ENCODE peak calls at places on chromosomes 1 and 21, in six cellular contexts. U is gastroesophageal sphincter; Q is activated T-helper 17 cell treated with anti-CD3 and anti-CD28 coated beads, Interleukin-2, amount 50 U/mL, for 72 hours; B is DND-41; O is activated CD4-positive, alpha-beta T cell treated with anti-CD3 and anti-CD28 coated beads for 36 hours; X is Right ventricle myocardium superior. E is an unnamed sample.

GRCh38 chr1:235887676-235888075 is 21.0 kb upstream of the LYST start:
- ATAC-seq in U (no peak), Q (peak), B (no peak), O (peak), X (no peak), E (peak)

GRCh38 chr1:165561257-165561656 is 17.5 kb downstream of the LRRC52 start:
- ATAC-seq in U (no peak), Q (no peak), B (no peak), O (no peak), X (no peak), E (peak)

GRCh38 chr1:3661631-3662030 is 9.3 kb downstream of the TP73 start:
- ATAC-seq in U (no peak), Q (no peak), B (no peak), O (no peak), X (no peak), E (no peak)

GRCh38 chr1:67189953-67190352 is 23.7 kb downstream of the IL23R start:
- ATAC-seq in U (no peak), Q (peak), B (no peak), O (peak), X (no peak), E (no peak)

GRCh38 chr1:235893840-235894239 is 27.1 kb upstream of the LYST start:
- ATAC-seq in U (no peak), Q (no peak), B (no peak), O (no peak), X (no peak), E (no peak)

GRCh38 chr1:42730002-42730401 is 10.0 kb downstream of the CLDN19 start:
- ATAC-seq in U (no peak), Q (no peak), B (no peak), O (no peak), X (no peak), E (no peak)

GRCh38 chr1:156845055-156845952 is 13.6 kb downstream of the INSRR start:
- ATAC-seq in U (no peak), Q (peak), B (no peak), O (peak), X (no peak), E (peak)

GRCh38 chr1:109725510-109725909 is 13.5 kb downstream of the GSTM5 start:
- ATAC-seq in U (no peak), Q (no peak), B (no peak), O (no peak), X (no peak), E (no peak)

GRCh38 chr21:37458669-37459276 is 92.2 kb downstream of the DYRK1A start:
- ATAC-seq in U (no peak), Q (no peak), B (no peak), O (no peak), X (no peak), E (no peak)

GRCh38 chr1:46449223-46450159 is 40.1 kb upstream of the DMBX1 start:
- ATAC-seq in U (no peak), Q (peak), B (peak), O (no peak), X (no peak), E (no peak)

GRCh38 chr21:34734696-34735095 is 65.9 kb downstream of the CLIC6 start:
- ATAC-seq in U (no peak), Q (no peak), B (no peak), O (no peak), X (no peak), E (no peak)

GRCh38 chr1:36258960-36259344 is 34.7 kb downstream of the THRAP3 start:
- ATAC-seq in U (no peak), Q (no peak), B (no peak), O (no peak), X (no peak), E (no peak)

E was measured in activated CD4-positive, CD25-positive, alpha-beta regulatory T cell treated with anti-CD3 and anti-CD28 coated beads, Interleukin-2, amount 50 U/mL, for 24 hours.